ENCODE peak calls at places on chromosomes 11 and 22, in nine cellular contexts. One of them, this sample, is unnamed.

GRCh38 chr11:4697583-4697982 is at the start of gene OR51E2:
- DNase-seq in cardiac fibroblast: peak
- DNase-seq in lower lobe of right lung: no peak
- DNase-seq in stomach: no peak
- DNase-seq in AG09319: no peak
- DNase-seq in adrenal gland: no peak
- DNase-seq in Calu3: no peak
- DNase-seq in HFFc6: no peak
- DNase-seq in AG09309: no peak
- DNase-seq in this sample: no peak

GRCh38 chr11:117095301-117096139 is 2.7 kb downstream of the SIK3 start:
- DNase-seq in AG09309: no peak
- DNase-seq in lower lobe of right lung: no peak
- DNase-seq in adrenal gland: no peak
- DNase-seq in AG09319: peak
- DNase-seq in cardiac fibroblast: peak
- DNase-seq in Calu3: no peak
- DNase-seq in stomach: no peak
- DNase-seq in HFFc6: peak
- DNase-seq in this sample: no peak

GRCh38 chr11:64546176-64546575 is 44.8 kb upstream of the SLC22A12 start:
- DNase-seq in Calu3: no peak
- DNase-seq in lower lobe of right lung: peak
- DNase-seq in AG09319: no peak
- DNase-seq in stomach: no peak
- DNase-seq in adrenal gland: no peak
- DNase-seq in HFFc6: no peak
- DNase-seq in cardiac fibroblast: no peak
- DNase-seq in AG09309: no peak
- DNase-seq in this sample: no peak

GRCh38 chr11:59957094-59957493 is 6.7 kb upstream of the OOSP4A start:
- DNase-seq in lower lobe of right lung: no peak
- DNase-seq in cardiac fibroblast: peak
- DNase-seq in AG09319: no peak
- DNase-seq in adrenal gland: no peak
- DNase-seq in HFFc6: no peak
- DNase-seq in Calu3: no peak
- DNase-seq in stomach: no peak
- DNase-seq in AG09309: no peak
- DNase-seq in this sample: no peak

GRCh38 chr11:62443390-62444201 is 24.8 kb downstream of the SCGB1A1 start:
- DNase-seq in lower lobe of right lung: no peak
- DNase-seq in HFFc6: no peak
- DNase-seq in adrenal gland: no peak
- DNase-seq in AG09309: no peak
- DNase-seq in stomach: no peak
- DNase-seq in cardiac fibroblast: no peak
- DNase-seq in Calu3: no peak
- DNase-seq in AG09319: no peak
- DNase-seq in this sample: no peak

GRCh38 chr11:63371396-63371795 is 1.8 kb downstream of the SLC22A9 start:
- DNase-seq in lower lobe of right lung: no peak
- DNase-seq in stomach: no peak
- DNase-seq in AG09309: no peak
- DNase-seq in Calu3: no peak
- DNase-seq in HFFc6: no peak
- DNase-seq in AG09319: no peak
- DNase-seq in adrenal gland: no peak
- DNase-seq in cardiac fibroblast: no peak
- DNase-seq in this sample: no peak

GRCh38 chr11:85896871-85897270 is 41.7 kb downstream of the CCDC83 start:
- DNase-seq in Calu3: no peak
- DNase-seq in cardiac fibroblast: peak
- DNase-seq in adrenal gland: no peak
- DNase-seq in stomach: no peak
- DNase-seq in AG09319: no peak
- DNase-seq in AG09309: no peak
- DNase-seq in lower lobe of right lung: no peak
- DNase-seq in HFFc6: no peak
- DNase-seq in this sample: no peak

GRCh38 chr11:14645247-14645912 is 1.8 kb downstream of the PDE3B start:
- DNase-seq in adrenal gland: no peak
- DNase-seq in cardiac fibroblast: peak
- DNase-seq in stomach: no peak
- DNase-seq in AG09309: no peak
- DNase-seq in lower lobe of right lung: no peak
- DNase-seq in HFFc6: no peak
- DNase-seq in Calu3: no peak
- DNase-seq in AG09319: no peak
- DNase-seq in this sample: no peak

GRCh38 chr11:101666916-101667315 is 83.1 kb upstream of the TRPC6 start:
- DNase-seq in adrenal gland: no peak
- DNase-seq in Calu3: no peak
- DNase-seq in stomach: no peak
- DNase-seq in lower lobe of right lung: no peak
- DNase-seq in cardiac fibroblast: no peak
- DNase-seq in HFFc6: no peak
- DNase-seq in AG09319: no peak
- DNase-seq in AG09309: no peak
- DNase-seq in this sample: no peak

GRCh38 chr22:30266445-30267381 is at the start of gene OSM:
- DNase-seq in HFFc6: no peak
- DNase-seq in stomach: peak
- DNase-seq in AG09309: no peak
- DNase-seq in lower lobe of right lung: peak
- DNase-seq in cardiac fibroblast: no peak
- DNase-seq in Calu3: no peak
- DNase-seq in AG09319: no peak
- DNase-seq in adrenal gland: peak
- DNase-seq in this sample: no peak

GRCh38 chr11:86103808-86104207 is 34.9 kb upstream of the PICALM start:
- DNase-seq in AG09309: no peak
- DNase-seq in Calu3: no peak
- DNase-seq in AG09319: no peak
- DNase-seq in cardiac fibroblast: no peak
- DNase-seq in adrenal gland: no peak
- DNase-seq in lower lobe of right lung: no peak
- DNase-seq in HFFc6: no peak
- DNase-seq in stomach: no peak
- DNase-seq in this sample: no peak

GRCh38 chr11:75245356-75246005 is 4.9 kb downstream of the TPBGL start:
- DNase-seq in HFFc6: no peak
- DNase-seq in lower lobe of right lung: no peak
- DNase-seq in adrenal gland: peak
- DNase-seq in AG09319: no peak
- DNase-seq in AG09309: no peak
- DNase-seq in cardiac fibroblast: no peak
- DNase-seq in Calu3: no peak
- DNase-seq in stomach: peak
- DNase-seq in this sample: no peak
- TF ChIP-seq CTCF in HFFc6: peak
- TF ChIP-seq CTCF in lower lobe of right lung: no peak
- TF ChIP-seq CTCF in adrenal gland: no peak
- TF ChIP-seq CTCF in AG09319: no peak
- TF ChIP-seq CTCF in AG09309: no peak
- TF ChIP-seq CTCF in cardiac fibroblast: no peak
- TF ChIP-seq CTCF in Calu3: no peak
- TF ChIP-seq CTCF in stomach: no peak
- TF ChIP-seq CTCF in this sample: no peak

DNA sequence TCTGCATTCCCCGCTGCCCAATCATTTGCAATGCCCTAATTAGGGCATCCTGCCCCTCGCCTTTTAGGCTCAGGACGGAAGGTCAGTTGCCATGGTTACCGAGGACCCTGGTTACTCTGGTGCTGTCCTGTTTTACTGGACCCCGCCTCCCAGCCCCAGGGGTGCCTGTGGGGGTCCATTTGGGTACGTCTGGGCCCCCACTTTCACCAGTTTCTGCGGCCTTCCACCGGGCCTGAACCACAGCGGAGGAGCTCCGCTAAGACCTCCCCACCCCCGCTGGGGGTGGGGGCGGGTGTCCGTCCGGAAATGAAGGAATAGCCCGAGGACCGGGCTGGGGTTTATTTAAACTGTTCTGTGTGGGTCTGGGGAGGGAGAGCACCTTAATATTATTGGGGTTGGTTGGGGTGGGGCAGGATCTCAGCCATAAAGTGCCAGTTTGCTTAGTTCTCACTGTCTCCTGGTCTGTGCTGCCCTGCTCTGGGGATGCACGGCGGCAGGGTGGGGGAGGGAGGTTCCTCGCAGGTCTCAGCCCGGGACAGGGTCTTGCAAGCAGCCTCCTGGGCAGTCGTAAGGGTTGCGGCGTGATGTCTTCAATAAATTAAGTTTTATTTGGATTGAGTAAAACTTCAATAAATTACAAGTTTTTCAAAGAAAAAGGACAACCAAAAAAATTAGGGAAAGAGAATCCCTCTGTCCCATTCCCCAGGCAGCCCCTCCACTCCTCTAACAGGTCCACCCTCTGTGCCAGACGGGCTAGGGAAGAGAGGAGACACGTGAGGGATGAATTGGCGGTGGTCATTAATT is 5.3 kb downstream of the PHOX2A start:
- DNase-seq in adrenal gland: no peak
- DNase-seq in stomach: no peak
- DNase-seq in AG09309: no peak
- DNase-seq in cardiac fibroblast: no peak
- DNase-seq in lower lobe of right lung: no peak
- DNase-seq in AG09319: no peak
- DNase-seq in Calu3: no peak
- DNase-seq in HFFc6: no peak
- DNase-seq in this sample: no peak
- TF ChIP-seq CTCF in adrenal gland: no peak
- TF ChIP-seq CTCF in stomach: no peak
- TF ChIP-seq CTCF in AG09309: no peak
- TF ChIP-seq CTCF in cardiac fibroblast: no peak
- TF ChIP-seq CTCF in lower lobe of right lung: no peak
- TF ChIP-seq CTCF in AG09319: no peak
- TF ChIP-seq CTCF in Calu3: no peak
- TF ChIP-seq CTCF in HFFc6: peak
- TF ChIP-seq CTCF in this sample: peak

DNA sequence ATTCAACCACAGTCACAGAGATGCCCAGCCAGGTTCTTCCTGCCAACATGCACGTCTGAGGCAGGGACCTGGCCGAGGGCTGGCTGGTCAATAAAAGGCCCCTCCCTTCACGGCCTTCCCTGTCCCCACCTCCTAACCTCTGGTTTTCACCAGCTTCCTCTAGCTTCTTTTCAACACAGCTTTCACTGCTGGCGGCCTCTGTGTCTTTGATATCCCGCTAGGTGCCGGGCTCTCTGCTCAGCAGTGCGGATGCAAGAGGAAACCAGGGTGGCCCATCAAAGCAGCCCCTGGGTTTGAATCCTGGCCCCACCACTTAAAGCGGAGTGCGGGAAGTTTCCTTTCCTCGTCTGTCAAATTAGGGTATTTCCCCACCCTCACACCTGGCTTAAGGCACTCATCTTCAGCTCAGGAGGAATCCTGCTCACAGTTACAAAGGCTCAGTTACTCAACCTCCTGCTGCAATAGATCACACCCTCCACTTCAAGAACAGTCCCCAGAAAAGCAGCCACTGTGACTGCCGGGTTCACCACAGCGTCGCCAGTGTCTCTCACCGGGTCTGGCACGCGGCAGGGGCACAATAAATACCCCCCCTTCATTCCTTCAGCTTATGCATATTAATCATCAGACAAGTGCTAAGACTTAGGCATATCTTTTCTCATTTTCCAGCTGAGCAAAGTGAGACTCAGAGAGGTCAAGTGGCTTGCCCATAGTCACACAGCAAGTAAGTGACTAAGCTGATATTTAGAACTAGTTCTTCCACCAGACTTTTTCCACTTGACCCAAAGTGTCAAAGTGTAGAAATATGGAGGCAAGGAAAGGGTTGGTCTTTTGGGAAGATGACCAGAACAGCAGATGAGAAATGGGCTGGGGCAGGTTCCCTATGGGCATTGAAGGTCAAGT is 45.7 kb downstream of the TXN2 start:
- DNase-seq in adrenal gland: no peak
- DNase-seq in stomach: peak
- DNase-seq in AG09319: no peak
- DNase-seq in Calu3: peak
- DNase-seq in lower lobe of right lung: peak
- DNase-seq in cardiac fibroblast: no peak
- DNase-seq in AG09309: no peak
- DNase-seq in HFFc6: no peak
- DNase-seq in this sample: no peak
- TF ChIP-seq CTCF in adrenal gland: no peak
- TF ChIP-seq CTCF in stomach: no peak
- TF ChIP-seq CTCF in AG09319: no peak
- TF ChIP-seq CTCF in Calu3: no peak
- TF ChIP-seq CTCF in lower lobe of right lung: no peak
- TF ChIP-seq CTCF in cardiac fibroblast: no peak
- TF ChIP-seq CTCF in AG09309: no peak
- TF ChIP-seq CTCF in HFFc6: no peak
- TF ChIP-seq CTCF in this sample: no peak

GRCh38 chr11:92789761-92790160 is 179.7 kb upstream of the MTNR1B start:
- DNase-seq in AG09309: no peak
- DNase-seq in HFFc6: no peak
- DNase-seq in AG09319: no peak
- DNase-seq in adrenal gland: peak
- DNase-seq in stomach: no peak
- DNase-seq in lower lobe of right lung: no peak
- DNase-seq in cardiac fibroblast: no peak
- DNase-seq in Calu3: no peak
- DNase-seq in this sample: no peak
- TF ChIP-seq CTCF in AG09309: no peak
- TF ChIP-seq CTCF in HFFc6: no peak
- TF ChIP-seq CTCF in AG09319: no peak
- TF ChIP-seq CTCF in adrenal gland: no peak
- TF ChIP-seq CTCF in stomach: no peak
- TF ChIP-seq CTCF in lower lobe of right lung: no peak
- TF ChIP-seq CTCF in cardiac fibroblast: no peak
- TF ChIP-seq CTCF in Calu3: no peak
- TF ChIP-seq CTCF in this sample: no peak

GRCh38 chr22:50303848-50304527 is 3.5 kb downstream of the PLXNB2 start:
- DNase-seq in cardiac fibroblast: no peak
- DNase-seq in Calu3: peak
- DNase-seq in HFFc6: peak
- DNase-seq in adrenal gland: peak
- DNase-seq in stomach: peak
- DNase-seq in AG09319: no peak
- DNase-seq in AG09309: no peak
- DNase-seq in lower lobe of right lung: peak
- DNase-seq in this sample: no peak
- TF ChIP-seq CTCF in cardiac fibroblast: peak
- TF ChIP-seq CTCF in Calu3: no peak
- TF ChIP-seq CTCF in HFFc6: peak
- TF ChIP-seq CTCF in adrenal gland: no peak
- TF ChIP-seq CTCF in stomach: no peak
- TF ChIP-seq CTCF in AG09319: no peak
- TF ChIP-seq CTCF in AG09309: no peak
- TF ChIP-seq CTCF in lower lobe of right lung: no peak
- TF ChIP-seq CTCF in this sample: no peak